ENCODE peak calls at places on chromosomes 16 and 17, in four cellular contexts. One of them, this sample, is unnamed.

GRCh38 chr17:81339502-81340296 is 44.6 kb upstream of the SLC38A10 start:
- DNase-seq in fibroblast of villous mesenchyme: no peak
- DNase-seq in lung: no peak
- DNase-seq in AG10803: no peak
- DNase-seq in this sample: no peak

GRCh38 chr17:54882371-54882770 is 18.3 kb upstream of the TOM1L1 start:
- DNase-seq in fibroblast of villous mesenchyme: no peak
- DNase-seq in lung: no peak
- DNase-seq in AG10803: peak
- DNase-seq in this sample: no peak

GRCh38 chr16:10988164-10988803 is 43.9 kb downstream of the CLEC16A start:
- DNase-seq in fibroblast of villous mesenchyme: no peak
- DNase-seq in lung: peak
- DNase-seq in AG10803: no peak
- DNase-seq in this sample: peak

GRCh38 chr17:9127340-9127739 is 106.0 kb downstream of the NTN1 start:
- DNase-seq in fibroblast of villous mesenchyme: no peak
- DNase-seq in lung: no peak
- DNase-seq in AG10803: no peak
- DNase-seq in this sample: no peak

GRCh38 chr16:60230666-60231065 is 1496.5 kb upstream of the GOT2 start:
- DNase-seq in fibroblast of villous mesenchyme: no peak
- DNase-seq in lung: no peak
- DNase-seq in AG10803: peak
- DNase-seq in this sample: no peak

GRCh38 chr17:46943218-46943510 is 20.2 kb downstream of the GOSR2 start:
- DNase-seq in fibroblast of villous mesenchyme: no peak
- DNase-seq in lung: no peak
- DNase-seq in AG10803: no peak
- DNase-seq in this sample: no peak

GRCh38 chr17:19978206-19978802 is 676 bp upstream of the AKAP10 start:
- DNase-seq in fibroblast of villous mesenchyme: no peak
- DNase-seq in lung: no peak
- DNase-seq in AG10803: peak
- DNase-seq in this sample: peak

GRCh38 chr17:59811209-59811608 is 81.5 kb downstream of the TUBD1 start:
- DNase-seq in fibroblast of villous mesenchyme: no peak
- DNase-seq in lung: no peak
- DNase-seq in AG10803: peak
- DNase-seq in this sample: no peak

GRCh38 chr17:43338886-43339516 is 59.8 kb upstream of the ARL4D start:
- DNase-seq in fibroblast of villous mesenchyme: peak
- DNase-seq in lung: peak
- DNase-seq in AG10803: peak
- DNase-seq in this sample: no peak

GRCh38 chr17:83155128-83156081 is 76.0 kb downstream of the METRNL start:
- DNase-seq in fibroblast of villous mesenchyme: peak
- DNase-seq in lung: peak
- DNase-seq in AG10803: peak
- DNase-seq in this sample: no peak

GRCh38 chr17:4947411-4948165 is 742 bp downstream of the PFN1 start:
- DNase-seq in fibroblast of villous mesenchyme: peak
- DNase-seq in lung: peak
- DNase-seq in AG10803: peak
- DNase-seq in this sample: peak

GRCh38 chr17:77914440-77915254 is 43.9 kb upstream of the TNRC6C start:
- DNase-seq in fibroblast of villous mesenchyme: no peak
- DNase-seq in lung: no peak
- DNase-seq in AG10803: no peak
- DNase-seq in this sample: no peak

GRCh38 chr16:69606985-69607384 is 41.2 kb downstream of the NFAT5 start:
- DNase-seq in fibroblast of villous mesenchyme: no peak
- DNase-seq in lung: no peak
- DNase-seq in AG10803: no peak
- DNase-seq in this sample: no peak

GRCh38 chr16:73048292-73049050 is 543 bp upstream of the ZFHX3 start:
- DNase-seq in fibroblast of villous mesenchyme: peak
- DNase-seq in lung: peak
- DNase-seq in AG10803: peak
- DNase-seq in this sample: no peak

GRCh38 chr17:10337976-10338375 is 34.8 kb downstream of the MYH13 start:
- DNase-seq in fibroblast of villous mesenchyme: peak
- DNase-seq in lung: no peak
- DNase-seq in AG10803: peak
- DNase-seq in this sample: no peak

GRCh38 chr17:62017912-62018311 is 47.2 kb downstream of the MED13 start:
- DNase-seq in fibroblast of villous mesenchyme: no peak
- DNase-seq in lung: no peak
- DNase-seq in AG10803: no peak
- DNase-seq in this sample: no peak

GRCh38 chr17:72097144-72097543 is 23.7 kb upstream of the SOX9 start:
- DNase-seq in fibroblast of villous mesenchyme: no peak
- DNase-seq in lung: no peak
- DNase-seq in AG10803: no peak
- DNase-seq in this sample: no peak

GRCh38 chr17:48611213-48611612 is 396 bp upstream of the HOXB7 start:
- DNase-seq in fibroblast of villous mesenchyme: no peak
- DNase-seq in lung: no peak
- DNase-seq in AG10803: no peak
- DNase-seq in this sample: no peak

GRCh38 chr17:80817861-80818260 is 173.8 kb upstream of the CHMP6 start:
- DNase-seq in fibroblast of villous mesenchyme: no peak
- DNase-seq in lung: no peak
- DNase-seq in AG10803: peak
- DNase-seq in this sample: no peak

GRCh38 chr17:47995241-47995935 is 24.5 kb downstream of the CDK5RAP3 start:
- DNase-seq in fibroblast of villous mesenchyme: no peak
- DNase-seq in lung: no peak
- DNase-seq in AG10803: no peak
- DNase-seq in this sample: no peak

GRCh38 chr16:56980792-56981724 is 8.3 kb upstream of the NLRC5 start:
- DNase-seq in fibroblast of villous mesenchyme: no peak
- DNase-seq in lung: no peak
- DNase-seq in AG10803: no peak
- DNase-seq in this sample: no peak

GRCh38 chr17:40542562-40543411 is 22.5 kb downstream of the CCR7 start:
- DNase-seq in fibroblast of villous mesenchyme: peak
- DNase-seq in lung: no peak
- DNase-seq in AG10803: peak
- DNase-seq in this sample: peak

GRCh38 chr17:65290041-65290440 is 152.9 kb downstream of the RGS9 start:
- DNase-seq in fibroblast of villous mesenchyme: no peak
- DNase-seq in lung: no peak
- DNase-seq in AG10803: no peak
- DNase-seq in this sample: no peak

DNA sequence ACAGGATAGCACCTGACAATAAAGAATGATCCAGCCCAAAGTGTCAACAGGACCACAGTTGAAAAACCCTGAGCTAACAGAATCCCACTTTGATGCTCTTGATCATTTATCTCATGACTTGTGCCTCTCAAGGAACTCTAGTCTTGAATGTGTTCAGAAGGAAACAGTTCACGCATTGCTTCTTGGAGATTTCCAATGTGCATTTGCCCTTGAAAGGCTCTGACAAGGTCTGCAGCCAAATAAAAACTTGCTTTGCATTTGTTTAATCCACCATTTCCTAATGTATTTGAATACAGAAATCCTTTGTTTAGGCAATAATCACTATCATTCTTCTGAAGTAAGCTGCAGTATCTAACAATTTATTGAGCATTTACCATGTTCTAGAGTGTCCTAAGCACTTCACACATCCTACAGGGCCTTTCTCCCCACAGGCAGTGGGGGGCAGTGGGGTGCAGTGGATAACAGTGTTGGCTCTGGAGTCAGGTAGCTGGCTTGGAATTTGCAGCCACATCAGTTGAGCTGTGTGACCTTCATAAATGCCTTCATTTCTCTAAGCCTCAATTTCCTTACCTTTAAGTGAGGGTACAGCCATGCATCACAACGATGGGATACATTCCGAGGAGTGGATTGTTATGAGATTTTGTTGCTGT is 239.7 kb downstream of the XYLT1 start:
- DNase-seq in fibroblast of villous mesenchyme: no peak
- DNase-seq in lung: no peak
- DNase-seq in AG10803: no peak
- DNase-seq in this sample: no peak
- TF ChIP-seq CTCF in fibroblast of villous mesenchyme: no peak
- TF ChIP-seq CTCF in lung: no peak
- TF ChIP-seq CTCF in AG10803: no peak
- TF ChIP-seq CTCF in this sample: peak

GRCh38 chr17:67200727-67201301 is 44.2 kb downstream of the HELZ start:
- DNase-seq in fibroblast of villous mesenchyme: no peak
- DNase-seq in lung: no peak
- DNase-seq in AG10803: no peak
- DNase-seq in this sample: no peak
- TF ChIP-seq CTCF in fibroblast of villous mesenchyme: peak
- TF ChIP-seq CTCF in lung: no peak
- TF ChIP-seq CTCF in AG10803: peak
- TF ChIP-seq CTCF in this sample: peak

GRCh38 chr16:58018803-58019202 is 6.8 kb upstream of the MMP15 start:
- DNase-seq in fibroblast of villous mesenchyme: no peak
- DNase-seq in lung: no peak
- DNase-seq in AG10803: no peak
- DNase-seq in this sample: no peak
- TF ChIP-seq CTCF in fibroblast of villous mesenchyme: no peak
- TF ChIP-seq CTCF in lung: no peak
- TF ChIP-seq CTCF in AG10803: no peak
- TF ChIP-seq CTCF in this sample: no peak

DNA sequence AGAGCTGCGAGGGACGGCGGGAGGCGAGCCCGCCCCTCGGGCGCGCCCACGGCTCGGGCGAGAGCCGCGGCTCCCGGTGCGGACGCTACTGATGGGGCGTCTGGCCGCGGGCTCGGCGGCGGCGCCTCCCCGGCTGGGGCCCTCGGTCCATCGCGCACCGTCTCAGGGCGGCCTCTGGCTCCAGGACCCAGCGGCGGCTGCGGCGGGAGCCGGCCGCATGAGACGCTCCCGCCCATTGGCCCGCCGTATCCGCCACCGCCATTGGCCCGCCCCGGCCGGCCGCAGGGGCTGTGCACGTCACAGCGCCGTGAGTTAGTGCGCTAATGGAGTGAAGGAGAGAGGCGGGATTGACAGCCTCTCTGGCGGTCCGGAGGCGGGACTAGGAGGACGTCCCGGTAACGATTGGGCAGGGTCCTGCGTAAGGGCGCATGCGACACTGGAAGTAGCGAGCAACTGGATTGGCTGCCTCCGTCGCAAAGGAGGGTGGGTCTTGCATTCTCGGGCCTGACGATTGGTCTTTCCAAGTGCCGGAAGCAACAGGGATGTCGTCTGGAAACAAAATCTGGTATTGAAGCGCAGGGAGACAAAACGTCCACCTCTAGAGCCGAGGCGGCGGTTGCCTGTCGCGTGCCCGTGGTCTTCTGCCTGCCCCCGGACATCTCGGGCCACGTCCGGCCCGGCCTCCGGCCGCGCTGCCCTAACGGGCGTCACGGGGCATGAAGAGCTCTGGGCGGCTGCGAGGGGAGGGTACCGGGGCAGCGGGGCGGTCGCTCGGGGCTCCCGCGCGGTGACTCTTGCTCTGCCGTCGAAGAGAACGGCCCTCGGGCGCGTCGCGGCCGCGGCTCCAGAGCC is at the start of gene ANKRD11:
- DNase-seq in fibroblast of villous mesenchyme: peak
- DNase-seq in lung: peak
- DNase-seq in AG10803: peak
- DNase-seq in this sample: peak
- TF ChIP-seq CTCF in fibroblast of villous mesenchyme: no peak
- TF ChIP-seq CTCF in lung: no peak
- TF ChIP-seq CTCF in AG10803: no peak
- TF ChIP-seq CTCF in this sample: no peak